ENCODE peak calls at places on chromosomes 1 and 21, in six cellular contexts. One of them, this sample, is unnamed. For H3K4me1, the result is how much of the 10 kb centered on the place peaks cover.

GRCh38 chr1:178659789-178660208 is 65.2 kb upstream of the RALGPS2 start:
- DNase-seq in PC-9: no peak
- DNase-seq in OCI-LY7: peak
- DNase-seq in H1: no peak
- DNase-seq in HCT116: no peak
- DNase-seq in hepatocyte: no peak
- DNase-seq in this sample: no peak

GRCh38 chr21:44498965-44499560 is 40.9 kb downstream of the KRTAP10-1 start:
- DNase-seq in PC-9: no peak
- DNase-seq in OCI-LY7: no peak
- DNase-seq in H1: no peak
- DNase-seq in HCT116: no peak
- DNase-seq in hepatocyte: no peak
- DNase-seq in this sample: no peak

GRCh38 chr1:22738522-22738921 is 27.9 kb downstream of the EPHB2 start:
- DNase-seq in PC-9: no peak
- DNase-seq in OCI-LY7: no peak
- DNase-seq in H1: no peak
- DNase-seq in HCT116: no peak
- DNase-seq in hepatocyte: no peak
- DNase-seq in this sample: no peak

GRCh38 chr1:99527078-99527477 is 118.8 kb upstream of the PALMD start:
- DNase-seq in PC-9: peak
- DNase-seq in OCI-LY7: no peak
- DNase-seq in H1: no peak
- DNase-seq in HCT116: no peak
- DNase-seq in hepatocyte: peak
- DNase-seq in this sample: peak

GRCh38 chr1:181219938-181220337 is 131.4 kb downstream of the IER5 start:
- DNase-seq in PC-9: no peak
- DNase-seq in OCI-LY7: no peak
- DNase-seq in H1: no peak
- DNase-seq in HCT116: no peak
- DNase-seq in hepatocyte: no peak
- DNase-seq in this sample: peak

GRCh38 chr1:56520202-56520601 is 59.2 kb downstream of the PLPP3 start:
- DNase-seq in PC-9: no peak
- DNase-seq in OCI-LY7: no peak
- DNase-seq in H1: no peak
- DNase-seq in HCT116: no peak
- DNase-seq in hepatocyte: no peak
- DNase-seq in this sample: no peak

GRCh38 chr1:230459463-230459862 is 33.3 kb upstream of the PGBD5 start:
- DNase-seq in PC-9: peak
- DNase-seq in OCI-LY7: no peak
- DNase-seq in H1: no peak
- DNase-seq in HCT116: no peak
- DNase-seq in hepatocyte: peak
- DNase-seq in this sample: peak

GRCh38 chr1:29648798-29649374 is 412.6 kb downstream of the PTPRU start:
- DNase-seq in PC-9: no peak
- DNase-seq in OCI-LY7: no peak
- DNase-seq in H1: no peak
- DNase-seq in HCT116: no peak
- DNase-seq in hepatocyte: no peak
- DNase-seq in this sample: no peak

GRCh38 chr1:206448471-206448870 is 21.8 kb upstream of the IKBKE start:
- DNase-seq in PC-9: no peak
- DNase-seq in OCI-LY7: no peak
- DNase-seq in H1: no peak
- DNase-seq in HCT116: no peak
- DNase-seq in hepatocyte: no peak
- DNase-seq in this sample: no peak

GRCh38 chr1:46802901-46803574 is 4.2 kb downstream of the CYP4B1 start:
- DNase-seq in PC-9: no peak
- DNase-seq in OCI-LY7: no peak
- DNase-seq in H1: no peak
- DNase-seq in HCT116: no peak
- DNase-seq in hepatocyte: no peak
- DNase-seq in this sample: no peak

GRCh38 chr1:36093919-36094318 is 5.2 kb downstream of the ADPRS start:
- DNase-seq in PC-9: no peak
- DNase-seq in OCI-LY7: no peak
- DNase-seq in H1: no peak
- DNase-seq in HCT116: no peak
- DNase-seq in hepatocyte: no peak
- DNase-seq in this sample: no peak

GRCh38 chr21:45442276-45442675 is 37.3 kb downstream of the COL18A1 start:
- DNase-seq in PC-9: no peak
- DNase-seq in OCI-LY7: no peak
- DNase-seq in H1: no peak
- DNase-seq in HCT116: no peak
- DNase-seq in hepatocyte: no peak
- DNase-seq in this sample: no peak

GRCh38 chr1:22704440-22705067 is 6.1 kb upstream of the EPHB2 start:
- DNase-seq in PC-9: peak
- DNase-seq in OCI-LY7: peak
- DNase-seq in H1: peak
- DNase-seq in HCT116: peak
- DNase-seq in hepatocyte: peak
- DNase-seq in this sample: peak

GRCh38 chr21:43824883-43825609 is 35.7 kb downstream of the RRP1 start:
- DNase-seq in PC-9: no peak
- DNase-seq in OCI-LY7: no peak
- DNase-seq in H1: no peak
- DNase-seq in HCT116: no peak
- DNase-seq in hepatocyte: no peak
- DNase-seq in this sample: no peak

GRCh38 chr1:27979151-27979858 is 19.5 kb downstream of the XKR8 start:
- DNase-seq in PC-9: peak
- DNase-seq in OCI-LY7: peak
- DNase-seq in H1: no peak
- DNase-seq in HCT116: peak
- DNase-seq in hepatocyte: peak
- DNase-seq in this sample: peak

GRCh38 chr1:3319874-3320245 is 134.6 kb upstream of the ARHGEF16 start:
- DNase-seq in PC-9: peak
- DNase-seq in OCI-LY7: peak
- DNase-seq in H1: peak
- DNase-seq in HCT116: peak
- DNase-seq in hepatocyte: peak
- DNase-seq in this sample: peak

GRCh38 chr1:37794372-37795339 is 1.0 kb downstream of the MANEAL start:
- DNase-seq in PC-9: no peak
- DNase-seq in OCI-LY7: no peak
- DNase-seq in H1: no peak
- DNase-seq in HCT116: no peak
- DNase-seq in hepatocyte: no peak
- DNase-seq in this sample: no peak

GRCh38 chr1:37797750-37798345 is 4.2 kb downstream of the MANEAL start:
- DNase-seq in PC-9: no peak
- DNase-seq in OCI-LY7: no peak
- DNase-seq in H1: no peak
- DNase-seq in HCT116: no peak
- DNase-seq in hepatocyte: no peak
- DNase-seq in this sample: peak

GRCh38 chr1:37793773-37794371 is at the start of gene MANEAL:
- DNase-seq in PC-9: no peak
- DNase-seq in OCI-LY7: peak
- DNase-seq in H1: no peak
- DNase-seq in HCT116: peak
- DNase-seq in hepatocyte: peak
- DNase-seq in this sample: peak

GRCh38 chr1:37792943-37793686 is 532 bp upstream of the MANEAL start:
- DNase-seq in PC-9: no peak
- DNase-seq in OCI-LY7: no peak
- DNase-seq in H1: no peak
- DNase-seq in HCT116: no peak
- DNase-seq in hepatocyte: no peak
- DNase-seq in this sample: no peak

GRCh38 chr1:37795340-37796110 is 1.9 kb downstream of the MANEAL start:
- DNase-seq in PC-9: no peak
- DNase-seq in OCI-LY7: no peak
- DNase-seq in H1: peak
- DNase-seq in HCT116: no peak
- DNase-seq in hepatocyte: peak
- DNase-seq in this sample: peak
- H3K4me3 ChIP-seq in PC-9: peak
- H3K4me3 ChIP-seq in OCI-LY7: peak
- H3K4me3 ChIP-seq in H1: no peak
- H3K4me3 ChIP-seq in HCT116: peak
- H3K4me3 ChIP-seq in hepatocyte: no peak
- H3K4me3 ChIP-seq in this sample: no peak

GRCh38 chr1:43976045-43976444 is 1.3 kb downstream of the ATP6V0B start:
- DNase-seq in PC-9: no peak
- DNase-seq in OCI-LY7: no peak
- DNase-seq in H1: no peak
- DNase-seq in HCT116: no peak
- DNase-seq in hepatocyte: no peak
- DNase-seq in this sample: no peak

GRCh38 chr1:43971336-43971980 is 1.6 kb downstream of the DPH2 start:
- DNase-seq in PC-9: no peak
- DNase-seq in OCI-LY7: no peak
- DNase-seq in H1: no peak
- DNase-seq in HCT116: no peak
- DNase-seq in hepatocyte: no peak
- DNase-seq in this sample: no peak

GRCh38 chr1:43975249-43975961 is 645 bp downstream of the ATP6V0B start:
- DNase-seq in PC-9: no peak
- DNase-seq in OCI-LY7: peak
- DNase-seq in H1: no peak
- DNase-seq in HCT116: no peak
- DNase-seq in hepatocyte: peak
- DNase-seq in this sample: no peak

GRCh38 chr1:43974443-43975248 is at the start of gene ATP6V0B:
- DNase-seq in PC-9: peak
- DNase-seq in OCI-LY7: peak
- DNase-seq in H1: peak
- DNase-seq in HCT116: peak
- DNase-seq in hepatocyte: peak
- DNase-seq in this sample: peak

GRCh38 chr1:43973981-43974442 is 748 bp upstream of the ATP6V0B start:
- DNase-seq in PC-9: no peak
- DNase-seq in OCI-LY7: no peak
- DNase-seq in H1: no peak
- DNase-seq in HCT116: no peak
- DNase-seq in hepatocyte: no peak
- DNase-seq in this sample: no peak
- H2AFZ ChIP-seq in PC-9: peak
- H2AFZ ChIP-seq in OCI-LY7: peak
- H2AFZ ChIP-seq in H1: peak
- H2AFZ ChIP-seq in HCT116: peak
- H2AFZ ChIP-seq in hepatocyte: peak
- H2AFZ ChIP-seq in this sample: no peak

DNA sequence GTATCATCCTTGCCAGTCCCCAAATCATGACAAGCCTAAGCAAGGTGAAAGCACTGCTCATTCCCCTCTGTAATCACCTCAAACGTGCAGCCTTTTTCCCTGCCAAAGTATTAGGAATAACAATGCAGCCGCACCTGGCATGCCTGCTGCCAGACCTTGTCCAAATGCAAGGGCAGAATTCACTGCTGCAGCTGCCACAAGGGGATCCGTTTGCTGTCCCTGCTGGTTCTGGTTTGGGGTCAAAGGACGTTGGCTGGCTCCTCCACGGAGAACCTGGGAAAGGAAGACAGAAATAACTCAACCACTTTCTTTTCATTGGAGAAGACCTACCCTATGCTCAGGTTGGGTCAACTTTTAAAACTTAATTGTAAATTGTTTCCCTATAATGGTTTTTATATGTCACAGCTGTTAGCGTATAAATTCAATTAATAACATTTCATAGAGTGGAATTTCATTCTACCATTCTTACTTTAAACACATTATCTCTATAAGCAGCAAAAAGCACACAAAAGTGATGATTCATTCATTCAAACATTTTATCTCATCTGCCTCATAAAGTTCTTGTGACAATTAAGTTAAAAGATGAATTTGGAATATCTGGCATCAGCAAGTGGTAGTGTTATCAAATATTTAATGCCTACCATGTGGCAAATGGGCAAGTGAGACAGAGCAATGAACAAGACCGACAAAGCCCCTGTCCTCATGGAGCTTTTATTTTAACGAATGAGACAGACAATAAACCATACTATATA is 59.8 kb upstream of the SDC3 start:
- DNase-seq in PC-9: no peak
- DNase-seq in OCI-LY7: no peak
- DNase-seq in H1: no peak
- DNase-seq in HCT116: no peak
- DNase-seq in hepatocyte: no peak
- DNase-seq in this sample: no peak
- H3K4me1 ChIP-seq in PC-9: under half
- H3K4me1 ChIP-seq in OCI-LY7: under half
- H3K4me1 ChIP-seq in H1: under half
- H3K4me1 ChIP-seq in HCT116: under half
- H3K4me1 ChIP-seq in hepatocyte: under half
- H3K4me1 ChIP-seq in this sample: under half

GRCh38 chr1:232578681-232579195 is 51.2 kb downstream of the SIPA1L2 start:
- DNase-seq in PC-9: no peak
- DNase-seq in OCI-LY7: peak
- DNase-seq in H1: no peak
- DNase-seq in HCT116: no peak
- DNase-seq in hepatocyte: no peak
- DNase-seq in this sample: no peak
- H3K4me3 ChIP-seq in PC-9: no peak
- H3K4me3 ChIP-seq in OCI-LY7: peak
- H3K4me3 ChIP-seq in H1: no peak
- H3K4me3 ChIP-seq in HCT116: no peak
- H3K4me3 ChIP-seq in hepatocyte: no peak
- H3K4me3 ChIP-seq in this sample: no peak

GRCh38 chr1:200753650-200754198 is 15.0 kb downstream of the CAMSAP2 start:
- DNase-seq in PC-9: no peak
- DNase-seq in OCI-LY7: no peak
- DNase-seq in H1: no peak
- DNase-seq in HCT116: no peak
- DNase-seq in hepatocyte: no peak
- DNase-seq in this sample: no peak
- H2AFZ ChIP-seq in PC-9: no peak
- H2AFZ ChIP-seq in OCI-LY7: no peak
- H2AFZ ChIP-seq in H1: no peak
- H2AFZ ChIP-seq in HCT116: no peak
- H2AFZ ChIP-seq in hepatocyte: no peak
- H2AFZ ChIP-seq in this sample: no peak

This sample was measured in fibroblast of lung.